ENCODE peak calls at places on chromosomes 2 and 18, in four cellular contexts. C, B, T and S are unnamed samples.

GRCh38 chr18:8951491-8951890 is 151.0 kb upstream of the NDUFV2 start:
- DNase-seq in C (peak; percentile 64), B (no peak), T (peak; percentile 13), S (no peak)

GRCh38 chr2:134118279-134119116 is 135.4 kb upstream of the MGAT5 start:
- DNase-seq in C (peak; percentile 69), B (peak; percentile 78), T (peak; percentile 96), S (peak; percentile 79)

GRCh38 chr2:40147360-40147759 is 304.5 kb downstream of the SLC8A1 start:
- DNase-seq in C (no peak), B (no peak), T (no peak), S (no peak)

GRCh38 chr2:162747974-162748373 is 90.6 kb downstream of the KCNH7 start:
- DNase-seq in C (no peak), B (no peak), T (no peak), S (no peak)

GRCh38 chr2:819121-819520 is 131.5 kb upstream of the SNTG2 start:
- DNase-seq in C (no peak), B (no peak), T (no peak), S (no peak)

GRCh38 chr18:75035944-75036343 is 173.0 kb downstream of the PTGR3 start:
- DNase-seq in C (no peak), B (no peak), T (no peak), S (no peak)

GRCh38 chr2:230930928-230931555 is 6.0 kb upstream of the GPR55 start:
- DNase-seq in C (no peak), B (no peak), T (no peak), S (no peak)

GRCh38 chr2:86368181-86368824 is 30.9 kb upstream of the REEP1 start:
- DNase-seq in C (peak; percentile 66), B (peak; percentile 73), T (no peak), S (peak; percentile 81)

GRCh38 chr2:195296490-195296889 is 360.5 kb upstream of the SLC39A10 start:
- DNase-seq in C (no peak), B (no peak), T (no peak), S (no peak)

GRCh38 chr18:63273170-63273925 is 46.2 kb downstream of the BCL2 start:
- DNase-seq in C (no peak), B (no peak), T (no peak), S (peak; percentile 27)

GRCh38 chr2:122830157-122830556 is 1074.7 kb downstream of the TSN start:
- DNase-seq in C (no peak), B (no peak), T (no peak), S (no peak)

DNA sequence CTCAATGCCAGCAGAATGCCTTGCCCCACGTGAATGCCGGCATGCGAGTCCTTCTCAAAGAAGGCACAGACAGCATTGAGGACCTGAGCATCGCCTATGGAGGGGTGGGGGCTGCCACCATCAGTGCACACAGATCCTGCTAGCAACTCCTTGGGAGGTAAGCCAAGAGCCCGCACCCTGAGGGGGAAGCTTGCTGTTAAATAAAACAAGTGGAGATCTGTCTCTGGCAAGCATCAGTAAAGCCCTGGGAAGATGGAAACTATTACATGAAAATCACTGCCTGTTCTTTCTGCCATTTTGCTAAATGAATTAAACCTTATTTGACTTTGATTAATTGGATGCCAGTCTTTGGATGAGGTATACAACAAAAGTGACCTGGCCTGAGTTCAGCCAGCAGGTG is 67.5 kb upstream of the BZW1 start:
- DNase-seq in C (no peak), B (no peak), T (no peak), S (peak; percentile 40)
- TF ChIP-seq USF1 in C (no peak), B (no peak), T (no peak), S (no peak)

GRCh38 chr2:75605770-75606535 is 40.6 kb upstream of the MRPL19 start:
- DNase-seq in C (no peak), B (no peak), T (no peak), S (no peak)
- TF ChIP-seq CTCF in C (no peak), B (no peak), T (no peak), S (peak; percentile 63)

GRCh38 chr2:45130758-45131157 is 121.5 kb upstream of the SIX2 start:
- DNase-seq in C (no peak), B (no peak), T (no peak), S (no peak)
- TF ChIP-seq USF1 in C (no peak), B (no peak), T (no peak), S (no peak)

DNA sequence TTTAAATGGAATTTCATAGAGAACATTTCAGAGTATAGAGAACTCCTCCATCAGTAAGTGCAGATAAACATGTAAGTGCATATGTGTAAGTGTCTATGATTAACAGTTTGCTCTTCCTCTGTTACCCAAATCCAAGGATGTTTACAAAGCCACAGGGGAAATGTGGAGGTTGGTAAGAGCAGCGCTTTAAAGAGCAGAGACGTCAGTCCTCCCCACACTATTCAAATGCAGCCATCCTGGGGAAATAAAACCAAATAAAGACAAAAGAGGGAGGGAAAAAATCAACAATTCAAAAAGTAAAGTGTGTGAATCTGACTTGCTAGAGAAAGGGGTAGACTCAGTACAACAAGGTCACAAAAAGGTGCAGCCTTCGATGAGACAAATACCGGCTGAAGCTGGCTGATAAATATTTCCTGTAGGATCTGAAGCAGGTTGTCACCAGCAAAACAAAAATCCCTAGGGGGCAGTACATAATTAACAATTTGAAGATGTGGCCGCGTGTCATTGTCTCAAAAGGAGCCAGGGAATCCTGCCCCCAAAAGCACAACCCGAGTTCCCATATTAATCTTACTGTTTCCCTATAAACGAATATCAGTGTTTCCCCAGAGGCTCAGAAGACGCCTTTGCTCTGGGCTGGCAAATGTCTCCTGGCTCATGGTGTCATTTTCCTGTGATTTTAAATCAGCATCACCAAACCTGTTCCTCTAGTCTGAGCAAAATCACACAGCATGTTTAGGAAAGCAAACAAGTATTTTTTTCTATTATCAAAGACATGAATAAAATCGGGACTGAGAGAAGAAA is 216.5 kb downstream of the CDCA7 start:
- DNase-seq in C (no peak), B (no peak), T (no peak), S (peak; percentile 30)
- TF ChIP-seq CTCF in C (peak; percentile 64), B (no peak), T (no peak), S (peak; percentile 56)